ENCODE peak calls at places on chromosome 21, in six cellular contexts. S is OCI-LY7, I is hepatocyte, Y is body of pancreas, H is GM23248, W is mucosa of descending colon. K is an unnamed sample.

GRCh38 chr21:33424214-33424613 is 21.0 kb downstream of the IFNGR2 start:
- DNase-seq in S (no peak), I (no peak), Y (no peak), H (no peak), W (no peak), K (no peak)

GRCh38 chr21:20276954-20277353 is 721.3 kb upstream of the NCAM2 start:
- DNase-seq in S (no peak), I (no peak), Y (no peak), H (no peak), W (no peak), K (no peak)

GRCh38 chr21:34612557-34612956 is 2.4 kb downstream of the RCAN1 start:
- DNase-seq in S (no peak), I (no peak), Y (peak; percentile 40), H (peak; percentile 17), W (no peak), K (peak; percentile 48)

GRCh38 chr21:42299324-42300044 is 15.7 kb downstream of the TFF3 start:
- DNase-seq in S (no peak), I (no peak), Y (no peak), H (no peak), W (peak; percentile 43), K (peak; percentile 67)

GRCh38 chr21:44918581-44919033 is 2.1 kb downstream of the ITGB2 start:
- DNase-seq in S (no peak), I (no peak), Y (no peak), H (no peak), W (peak; percentile 53), K (no peak)

GRCh38 chr21:45409466-45410150 is 4.6 kb downstream of the COL18A1 start:
- DNase-seq in S (no peak), I (no peak), Y (peak; percentile 57), H (no peak), W (peak; percentile 48), K (peak; percentile 79)

GRCh38 chr21:33481314-33481943 is 1.7 kb upstream of the TMEM50B start:
- DNase-seq in S (no peak), I (no peak), Y (no peak), H (peak; percentile 16), W (no peak), K (no peak)

GRCh38 chr21:25506887-25507286 is 100.4 kb downstream of the MRPL39 start:
- DNase-seq in S (no peak), I (no peak), Y (no peak), H (peak; percentile 57), W (no peak), K (no peak)

GRCh38 chr21:35138665-35139381 is 89.7 kb upstream of the RUNX1 start:
- DNase-seq in S (peak; percentile 58), I (peak; percentile 17), Y (no peak), H (peak; percentile 61), W (no peak), K (no peak)

DNA sequence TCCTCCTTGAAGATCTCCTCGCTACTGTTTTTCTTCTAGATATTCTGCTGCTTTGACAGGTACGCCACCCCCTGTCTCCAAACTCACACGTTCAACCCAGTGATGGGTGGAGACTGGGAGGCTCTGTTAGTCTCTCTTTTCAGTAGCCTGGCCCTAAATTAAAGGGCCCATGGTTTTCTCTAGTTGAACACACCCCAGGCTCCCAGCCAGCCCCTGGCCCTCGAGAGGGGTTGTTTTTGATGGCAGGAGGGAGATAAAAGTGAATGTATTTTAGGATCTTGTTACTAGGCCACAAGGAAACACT is 21.6 kb upstream of the CLDN14 start:
- DNase-seq in S (no peak), I (no peak), Y (no peak), H (no peak), W (no peak), K (no peak)
- H3K4me3 ChIP-seq in S (no peak overlapping the region), I (no peak overlapping the region), Y (no peak overlapping the region), H (no peak overlapping the region), W (no peak overlapping the region), K (no peak overlapping the region)

GRCh38 chr21:38506606-38507331 is 8.5 kb upstream of the ERG start:
- DNase-seq in S (no peak), I (no peak), Y (no peak), H (no peak), W (peak; percentile 76), K (no peak)

GRCh38 chr21:38504056-38504455 is 5.8 kb upstream of the ERG start:
- DNase-seq in S (no peak), I (no peak), Y (no peak), H (no peak), W (no peak), K (no peak)

GRCh38 chr21:38505654-38506523 is 7.6 kb upstream of the ERG start:
- DNase-seq in S (peak; percentile 48), I (peak; percentile 78), Y (peak; percentile 23), H (peak; percentile 84), W (no peak), K (no peak)

GRCh38 chr21:38500073-38500472 is 1.8 kb upstream of the ERG start:
- DNase-seq in S (no peak), I (no peak), Y (no peak), H (no peak), W (no peak), K (no peak)

DNA sequence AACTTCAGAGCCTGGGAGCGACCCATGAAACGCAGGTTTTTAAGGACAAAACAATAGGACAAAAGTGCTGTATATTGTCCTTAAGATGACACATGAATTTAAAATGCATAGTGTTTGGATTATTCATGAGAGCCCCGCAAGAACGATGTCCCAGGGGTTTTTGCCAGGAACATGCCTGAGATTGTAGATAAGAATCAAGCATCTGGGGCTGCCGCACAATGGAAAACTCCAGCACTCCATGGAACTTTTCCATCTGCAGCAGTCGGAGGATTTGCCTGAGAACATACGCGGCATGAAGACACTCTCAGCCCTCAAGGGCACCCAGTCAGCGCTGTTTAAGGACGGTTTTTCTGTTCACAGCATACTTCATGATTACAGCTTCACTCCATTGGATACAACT is 5.3 kb upstream of the ERG start:
- DNase-seq in S (no peak), I (no peak), Y (no peak), H (peak; percentile 49), W (no peak), K (peak; percentile 45)
- H3K4me3 ChIP-seq in S (no peak overlapping the region), I (no peak overlapping the region), Y (no peak overlapping the region), H (no peak overlapping the region), W (no peak overlapping the region), K (peak overlapping the region; percentile 25)

GRCh38 chr21:43331111-43331961 is 95.6 kb downstream of the SIK1 start:
- DNase-seq in S (no peak), I (no peak), Y (no peak), H (no peak), W (no peak), K (no peak)

GRCh38 chr21:43331962-43332458 is 94.9 kb downstream of the SIK1 start:
- DNase-seq in S (no peak), I (peak; percentile 83), Y (peak; percentile 45), H (peak; percentile 52), W (no peak), K (peak; percentile 36)

GRCh38 chr21:43333301-43334062 is 93.4 kb downstream of the SIK1 start:
- DNase-seq in S (no peak), I (peak; percentile 88), Y (peak; percentile 71), H (peak; percentile 99), W (no peak), K (peak; percentile 47)

GRCh38 chr21:43332872-43333300 is 94.0 kb downstream of the SIK1 start:
- DNase-seq in S (no peak), I (no peak), Y (no peak), H (no peak), W (no peak), K (no peak)

DNA sequence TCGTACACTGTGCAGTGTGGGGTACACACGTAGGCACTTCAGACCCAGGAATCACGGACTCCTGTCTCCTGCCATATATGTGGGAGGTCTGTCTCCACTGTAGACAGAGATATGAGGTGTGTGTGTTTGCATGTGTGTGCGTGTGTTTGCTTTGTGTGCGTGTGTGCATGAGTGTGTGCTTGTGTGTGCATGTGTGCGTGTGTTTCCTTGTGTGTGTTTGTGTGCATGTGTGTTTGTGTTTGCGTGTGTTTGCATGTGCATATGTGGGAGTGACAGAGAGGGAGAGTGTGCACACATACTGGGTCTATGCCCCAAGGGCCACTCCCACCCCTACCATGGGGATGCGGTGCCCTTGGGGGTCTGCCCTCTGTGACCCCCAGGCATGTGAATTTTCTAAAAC is 94.5 kb downstream of the SIK1 start:
- DNase-seq in S (no peak), I (no peak), Y (no peak), H (no peak), W (no peak), K (no peak)
- H3K4me3 ChIP-seq in S (no peak overlapping the region), I (no peak overlapping the region), Y (no peak overlapping the region), H (no peak overlapping the region), W (no peak overlapping the region), K (no peak overlapping the region)

GRCh38 chr21:46424621-46425020 is 34.1 kb upstream of the DIP2A start:
- DNase-seq in S (no peak), I (no peak), Y (no peak), H (no peak), W (peak; percentile 47), K (peak; percentile 31)

GRCh38 chr21:46425566-46425965 is 33.1 kb upstream of the DIP2A start:
- DNase-seq in S (no peak), I (no peak), Y (no peak), H (no peak), W (peak; percentile 62), K (no peak)

GRCh38 chr21:46424062-46424591 is 34.6 kb upstream of the DIP2A start:
- DNase-seq in S (no peak), I (no peak), Y (no peak), H (no peak), W (peak; percentile 50), K (no peak)

GRCh38 chr21:46426313-46427046 is 32.2 kb upstream of the DIP2A start:
- DNase-seq in S (no peak), I (no peak), Y (no peak), H (no peak), W (peak; percentile 37), K (no peak)

GRCh38 chr21:46425061-46425460 is 33.6 kb upstream of the DIP2A start:
- DNase-seq in S (no peak), I (no peak), Y (no peak), H (no peak), W (peak; percentile 36), K (no peak)
- H3K4me3 ChIP-seq in S (no peak overlapping the region), I (no peak overlapping the region), Y (no peak overlapping the region), H (no peak overlapping the region), W (no peak overlapping the region), K (no peak overlapping the region)

GRCh38 chr21:18951291-18952038 is 547.9 kb upstream of the TMPRSS15 start:
- DNase-seq in S (peak; percentile 14), I (peak; percentile 60), Y (no peak), H (no peak), W (no peak), K (no peak)

GRCh38 chr21:18959817-18960216 is 556.2 kb upstream of the TMPRSS15 start:
- DNase-seq in S (no peak), I (no peak), Y (no peak), H (no peak), W (no peak), K (no peak)

GRCh38 chr21:18950045-18950740 is 546.6 kb upstream of the TMPRSS15 start:
- DNase-seq in S (no peak), I (no peak), Y (no peak), H (no peak), W (no peak), K (no peak)

DNA sequence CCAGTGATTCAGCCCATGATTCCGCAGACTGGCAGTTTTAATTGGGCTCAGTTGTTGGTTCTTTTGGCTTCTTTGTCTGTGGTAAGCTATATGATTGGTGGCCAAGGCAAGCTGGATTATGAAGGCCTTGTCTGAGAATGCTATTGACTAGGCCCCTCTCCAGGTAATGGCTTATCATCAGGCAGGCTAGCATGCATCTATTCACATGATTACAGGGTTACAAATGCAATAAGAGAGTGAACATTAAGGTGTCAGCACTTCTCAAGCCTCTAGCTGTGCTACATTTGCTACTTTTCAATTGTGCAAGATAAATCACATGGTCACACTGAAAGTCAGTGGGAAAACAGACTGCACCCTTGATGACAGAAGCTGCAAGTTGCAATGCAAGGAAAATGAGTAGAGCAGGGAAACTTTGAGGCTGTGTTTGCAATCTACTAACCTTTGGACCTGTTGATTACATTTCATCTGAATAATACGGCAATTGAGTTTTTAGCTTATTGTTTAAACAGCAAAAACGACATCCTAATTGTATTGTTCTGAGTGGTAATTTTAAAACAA is 550.9 kb upstream of the TMPRSS15 start:
- DNase-seq in S (no peak), I (peak; percentile 55), Y (no peak), H (no peak), W (no peak), K (no peak)
- H3K4me3 ChIP-seq in S (no peak overlapping the region), I (no peak overlapping the region), Y (no peak overlapping the region), H (no peak overlapping the region), W (no peak overlapping the region), K (no peak overlapping the region)

K was measured in heart left ventricle.